ENCODE peak calls at places on chromosomes 4 and X, in nine cellular contexts. V is tibial nerve; J is glomerular endothelial cell; O is progenitor cell of endocrine pancreas; A is CD8-positive, alpha-beta memory T cell; R is omental fat pad; P is cardiac muscle cell; Y is activated naive CD8-positive, alpha-beta T cell treated with anti-CD3 and anti-CD28 coated beads, Interleukin-2, amount 50 U/mL, for 16 hours; N is fibroblast of the aortic adventitia. G is an unnamed sample.

GRCh38 chrX:30039768-30040167 is 175.6 kb upstream of the MAGEB2 start:
- DNase-seq in V (no peak), J (no peak), O (no peak), A (no peak), R (no peak), P (no peak), Y (no peak), N (peak; percentile 14), G (no peak)

GRCh38 chr4:92305148-92305877 is 1.5 kb downstream of the GRID2 start:
- DNase-seq in V (no peak), J (no peak), O (peak; percentile 72), A (no peak), R (no peak), P (peak; percentile 87), Y (no peak), N (peak; percentile 37), G (peak; percentile 85)

GRCh38 chrX:94053575-94053974 is 379.6 kb downstream of the FAM133A start:
- DNase-seq in V (no peak), J (no peak), O (no peak), A (no peak), R (no peak), P (no peak), Y (no peak), N (no peak), G (no peak)

GRCh38 chr4:18882468-18882867 is 860.9 kb upstream of the LCORL start:
- DNase-seq in V (no peak), J (no peak), O (no peak), A (no peak), R (no peak), P (peak; percentile 68), Y (no peak), N (peak; percentile 6), G (no peak)

GRCh38 chrX:106178826-106179225 is 10.7 kb downstream of the PWWP3B start:
- DNase-seq in V (no peak), J (no peak), O (no peak), A (no peak), R (no peak), P (no peak), Y (no peak), N (no peak), G (no peak)

GRCh38 chrX:121479406-121479805 is 432.0 kb downstream of the GLUD2 start:
- DNase-seq in V (no peak), J (no peak), O (no peak), A (no peak), R (no peak), P (no peak), Y (no peak), N (no peak), G (no peak)

GRCh38 chr4:15779336-15779735 is 1.2 kb downstream of the CD38 start:
- DNase-seq in V (no peak), J (peak; percentile 22), O (no peak), A (no peak), R (no peak), P (peak; percentile 64), Y (no peak), N (peak; percentile 65), G (peak; percentile 35)

GRCh38 chr4:109301691-109302365 is 630 bp downstream of the COL25A1 start:
- DNase-seq in V (no peak), J (no peak), O (no peak), A (no peak), R (no peak), P (peak; percentile 22), Y (no peak), N (no peak), G (no peak)

GRCh38 chr4:76058302-76058701 is 16.2 kb upstream of the ART3 start:
- DNase-seq in V (no peak), J (no peak), O (no peak), A (no peak), R (no peak), P (no peak), Y (no peak), N (no peak), G (no peak)

GRCh38 chr4:102319594-102319993 is 25.7 kb downstream of the SLC39A8 start:
- DNase-seq in V (no peak), J (no peak), O (no peak), A (no peak), R (no peak), P (no peak), Y (no peak), N (no peak), G (no peak)

GRCh38 chr4:169117591-169118081 is 107.6 kb upstream of the CBR4 start:
- DNase-seq in V (no peak), J (no peak), O (no peak), A (no peak), R (no peak), P (no peak), Y (no peak), N (peak; percentile 91), G (no peak)

GRCh38 chrX:2188316-2188715 is 312.5 kb downstream of the DHRSX start:
- DNase-seq in V (no peak), J (no peak), O (no peak), A (no peak), R (no peak), P (no peak), Y (no peak), N (no peak), G (no peak)

GRCh38 chr4:145406970-145407369 is 74.7 kb upstream of the SMAD1 start:
- DNase-seq in V (no peak), J (no peak), O (no peak), A (no peak), R (no peak), P (no peak), Y (no peak), N (peak; percentile 1), G (no peak)

GRCh38 chr4:7967501-7968261 is 28.0 kb upstream of the AFAP1 start:
- DNase-seq in V (no peak), J (no peak), O (no peak), A (no peak), R (no peak), P (no peak), Y (no peak), N (peak; percentile 54), G (no peak)

GRCh38 chrX:109943092-109943739 is 59.7 kb upstream of the TMEM164 start:
- DNase-seq in V (no peak), J (no peak), O (no peak), A (no peak), R (no peak), P (no peak), Y (no peak), N (no peak), G (no peak)

GRCh38 chrX:109709129-109709631 is 23.9 kb downstream of the ACSL4 start:
- DNase-seq in V (no peak), J (no peak), O (no peak), A (no peak), R (no peak), P (no peak), Y (no peak), N (peak; percentile 54), G (no peak)

GRCh38 chrX:104136241-104137019 is 20.4 kb downstream of the SLC25A53 start:
- DNase-seq in V (no peak), J (peak; percentile 90), O (peak; percentile 49), A (peak; percentile 53), R (peak; percentile 25), P (peak; percentile 94), Y (peak; percentile 4), N (peak; percentile 95), G (peak; percentile 77)

GRCh38 chr4:174578366-174578765 is 56.1 kb upstream of the HPGD start:
- DNase-seq in V (no peak), J (no peak), O (no peak), A (no peak), R (no peak), P (no peak), Y (no peak), N (peak; percentile 63), G (no peak)

GRCh38 chrX:119757979-119758681 is at the start of gene SOWAHD:
- DNase-seq in V (no peak), J (no peak), O (peak; percentile 26), A (peak; percentile 38), R (no peak), P (peak; percentile 42), Y (no peak), N (no peak), G (no peak)

GRCh38 chr4:143178923-143179322 is 5.8 kb upstream of the USP38 start:
- DNase-seq in V (no peak), J (no peak), O (no peak), A (no peak), R (no peak), P (no peak), Y (no peak), N (no peak), G (no peak)

GRCh38 chr4:88018471-88018870 is 11.0 kb downstream of the PKD2 start:
- DNase-seq in V (no peak), J (no peak), O (no peak), A (no peak), R (no peak), P (no peak), Y (no peak), N (peak; percentile 91), G (no peak)

GRCh38 chrX:72142931-72143709 is 11.4 kb upstream of the RTL5 start:
- DNase-seq in V (no peak), J (no peak), O (no peak), A (no peak), R (no peak), P (no peak), Y (no peak), N (no peak), G (no peak)

GRCh38 chrX:139094671-139095592 is 383.4 kb upstream of the FGF13 start:
- DNase-seq in V (no peak), J (no peak), O (no peak), A (no peak), R (no peak), P (no peak), Y (no peak), N (peak; percentile 30), G (no peak)

GRCh38 chr4:153785830-153786721 is 2.8 kb downstream of the SFRP2 start:
- DNase-seq in V (no peak), J (no peak), O (no peak), A (no peak), R (no peak), P (peak; percentile 39), Y (no peak), N (peak; percentile 59), G (no peak)

GRCh38 chr4:121164291-121164690 is at the start of gene TNIP3:
- DNase-seq in V (no peak), J (peak; percentile 88), O (no peak), A (no peak), R (no peak), P (no peak), Y (no peak), N (peak; percentile 71), G (no peak)

GRCh38 chrX:130699618-130700017 is 203.4 kb downstream of the ENOX2 start:
- DNase-seq in V (no peak), J (no peak), O (no peak), A (no peak), R (no peak), P (no peak), Y (no peak), N (no peak), G (no peak)

GRCh38 chrX:22389544-22390243 is 117.0 kb downstream of the CBLL2 start:
- DNase-seq in V (no peak), J (no peak), O (no peak), A (no peak), R (no peak), P (no peak), Y (no peak), N (peak; percentile 87), G (no peak)

GRCh38 chr4:144709793-144710525 is 64.0 kb downstream of the HHIP start:
- DNase-seq in V (no peak), J (no peak), O (no peak), A (no peak), R (no peak), P (no peak), Y (no peak), N (peak; percentile 86), G (peak; percentile 91)

GRCh38 chrX:115251458-115252233 is 17.8 kb upstream of the LRCH2 start:
- DNase-seq in V (no peak), J (no peak), O (no peak), A (no peak), R (no peak), P (no peak), Y (no peak), N (no peak), G (no peak)

GRCh38 chr4:100198061-100198460 is 7.8 kb upstream of the DDIT4L start:
- DNase-seq in V (no peak), J (no peak), O (no peak), A (no peak), R (no peak), P (no peak), Y (no peak), N (no peak), G (no peak)

GRCh38 chrX:134604701-134605271 is 53.5 kb downstream of the PLAC1 start:
- DNase-seq in V (no peak), J (no peak), O (no peak), A (no peak), R (no peak), P (peak; percentile 57), Y (no peak), N (peak; percentile 74), G (no peak)